ENCODE peak calls at places on chromosomes 12 and 14, in six cellular contexts. S is A549, Y is K562, J is HepG2, U is NB4, O is GM12878. L is an unnamed sample.

GRCh38 chr14:91284146-91284790 is 39.8 kb upstream of the GPR68 start:
- DNase-seq in S (no peak), Y (no peak), J (no peak), U (no peak), O (no peak), L (no peak)

GRCh38 chr14:65833256-65833880 is 420.8 kb downstream of the FUT8 start:
- DNase-seq in S (no peak), Y (no peak), J (no peak), U (no peak), O (no peak), L (no peak)

GRCh38 chr12:26318661-26319068 is 123.3 kb downstream of the SSPN start:
- DNase-seq in S (no peak), Y (peak), J (peak), U (peak), O (no peak), L (peak)

GRCh38 chr14:22391908-22392307 is 197.1 kb downstream of the DAD1 start:
- DNase-seq in S (peak), Y (peak), J (peak), U (peak), O (peak), L (peak)

GRCh38 chr12:117134059-117134458 is 34.8 kb upstream of the TESC start:
- DNase-seq in S (no peak), Y (no peak), J (no peak), U (peak), O (no peak), L (peak)

GRCh38 chr12:73514672-73515071 is 1023.0 kb upstream of the ATXN7L3B start:
- DNase-seq in S (peak), Y (peak), J (no peak), U (peak), O (no peak), L (no peak)

GRCh38 chr12:9906888-9907287 is 25.3 kb downstream of the CLEC2A start:
- DNase-seq in S (no peak), Y (no peak), J (no peak), U (peak), O (no peak), L (no peak)

GRCh38 chr12:128829870-128830504 is 6.2 kb upstream of the SLC15A4 start:
- DNase-seq in S (no peak), Y (no peak), J (no peak), U (peak), O (peak), L (no peak)

GRCh38 chr14:31090872-31091764 is 64.9 kb upstream of the STRN3 start:
- DNase-seq in S (peak), Y (no peak), J (peak), U (peak), O (no peak), L (peak)

GRCh38 chr12:131775124-131775903 is 52.9 kb upstream of the MMP17 start:
- DNase-seq in S (no peak), Y (no peak), J (no peak), U (no peak), O (no peak), L (no peak)

GRCh38 chr14:105945891-105946290 is 419.5 kb downstream of the TMEM121 start:
- DNase-seq in S (peak), Y (no peak), J (no peak), U (peak), O (no peak), L (no peak)

GRCh38 chr14:104499784-104500496 is 79.6 kb upstream of the C14orf180 start:
- DNase-seq in S (no peak), Y (no peak), J (no peak), U (no peak), O (no peak), L (no peak)

GRCh38 chr14:68967459-68967940 is 11.6 kb downstream of the ACTN1 start:
- DNase-seq in S (no peak), Y (no peak), J (no peak), U (no peak), O (no peak), L (no peak)

GRCh38 chr12:106179086-106179485 is 40.3 kb upstream of the NUAK1 start:
- DNase-seq in S (no peak), Y (no peak), J (peak), U (no peak), O (no peak), L (no peak)

GRCh38 chr12:113486722-113487121 is 15.1 kb upstream of the LHX5 start:
- DNase-seq in S (no peak), Y (no peak), J (no peak), U (no peak), O (no peak), L (no peak)

GRCh38 chr12:54522213-54522612 is 24.7 kb downstream of the NCKAP1L start:
- DNase-seq in S (no peak), Y (no peak), J (no peak), U (peak), O (no peak), L (no peak)

GRCh38 chr14:32050839-32051238 is 26.3 kb upstream of the ARHGAP5 start:
- DNase-seq in S (no peak), Y (no peak), J (no peak), U (no peak), O (no peak), L (no peak)

GRCh38 chr12:58920956-58921861 is 905 bp upstream of the LRIG3 start:
- DNase-seq in S (no peak), Y (no peak), J (peak), U (no peak), O (no peak), L (no peak)

GRCh38 chr14:71324767-71325272 is 417.6 kb downstream of the PCNX1 start:
- DNase-seq in S (no peak), Y (peak), J (no peak), U (peak), O (peak), L (no peak)

GRCh38 chr12:13288937-13289643 is 92.6 kb downstream of the EMP1 start:
- DNase-seq in S (no peak), Y (no peak), J (no peak), U (no peak), O (no peak), L (no peak)

GRCh38 chr14:65703996-65704395 is 291.5 kb downstream of the FUT8 start:
- DNase-seq in S (no peak), Y (no peak), J (no peak), U (no peak), O (no peak), L (no peak)

GRCh38 chr14:101982621-101983020 is 18.2 kb downstream of the DYNC1H1 start:
- DNase-seq in S (no peak), Y (no peak), J (no peak), U (no peak), O (no peak), L (no peak)

GRCh38 chr12:65494537-65494936 is 216.1 kb downstream of the MSRB3 start:
- DNase-seq in S (peak), Y (no peak), J (peak), U (no peak), O (no peak), L (no peak)

GRCh38 chr12:24960222-24960855 is 11.4 kb upstream of the BCAT1 start:
- DNase-seq in S (peak), Y (peak), J (peak), U (peak), O (peak), L (peak)

GRCh38 chr12:96121271-96121711 is 72.9 kb upstream of the ELK3 start:
- DNase-seq in S (no peak), Y (no peak), J (no peak), U (peak), O (peak), L (peak)

GRCh38 chr12:113055594-113056380 is 743 bp upstream of the DTX1 start:
- DNase-seq in S (no peak), Y (no peak), J (no peak), U (no peak), O (no peak), L (no peak)

GRCh38 chr14:73240816-73241480 is 3.6 kb downstream of the PAPLN start:
- DNase-seq in S (no peak), Y (no peak), J (no peak), U (peak), O (no peak), L (no peak)

GRCh38 chr12:67804168-67804567 is 155.6 kb downstream of the DYRK2 start:
- DNase-seq in S (no peak), Y (no peak), J (no peak), U (no peak), O (no peak), L (no peak)

GRCh38 chr12:76878045-76878898 is 547 bp downstream of the CSRP2 start:
- DNase-seq in S (peak), Y (peak), J (peak), U (peak), O (no peak), L (peak)

GRCh38 chr12:52517005-52517835 is 3.0 kb downstream of the KRT5 start:
- DNase-seq in S (no peak), Y (no peak), J (no peak), U (no peak), O (no peak), L (no peak)

GRCh38 chr12:10849425-10849878 is at the start of gene PRR4:
- DNase-seq in S (no peak), Y (no peak), J (no peak), U (no peak), O (no peak), L (no peak)

GRCh38 chr14:69263771-69264170 is 3.8 kb downstream of the GALNT16 start:
- DNase-seq in S (no peak), Y (no peak), J (no peak), U (no peak), O (no peak), L (no peak)

GRCh38 chr12:1444142-1444516 is 150.3 kb downstream of the FBXL14 start:
- DNase-seq in S (no peak), Y (no peak), J (no peak), U (no peak), O (no peak), L (peak)

GRCh38 chr14:42299692-42300091 is 693.0 kb downstream of the LRFN5 start:
- DNase-seq in S (no peak), Y (no peak), J (no peak), U (no peak), O (peak), L (no peak)

GRCh38 chr14:38108681-38109080 is 99.0 kb upstream of the SSTR1 start:
- DNase-seq in S (no peak), Y (no peak), J (no peak), U (no peak), O (no peak), L (no peak)

GRCh38 chr12:4282892-4283511 is 9.4 kb downstream of the CCND2 start:
- DNase-seq in S (no peak), Y (no peak), J (no peak), U (no peak), O (no peak), L (no peak)

GRCh38 chr12:116916122-116916521 is 5.4 kb downstream of the FBXW8 start:
- DNase-seq in S (no peak), Y (no peak), J (peak), U (peak), O (no peak), L (no peak)

GRCh38 chr12:92478692-92479091 is 224.1 kb upstream of the PLEKHG7 start:
- DNase-seq in S (no peak), Y (no peak), J (no peak), U (no peak), O (no peak), L (peak)

DNA sequence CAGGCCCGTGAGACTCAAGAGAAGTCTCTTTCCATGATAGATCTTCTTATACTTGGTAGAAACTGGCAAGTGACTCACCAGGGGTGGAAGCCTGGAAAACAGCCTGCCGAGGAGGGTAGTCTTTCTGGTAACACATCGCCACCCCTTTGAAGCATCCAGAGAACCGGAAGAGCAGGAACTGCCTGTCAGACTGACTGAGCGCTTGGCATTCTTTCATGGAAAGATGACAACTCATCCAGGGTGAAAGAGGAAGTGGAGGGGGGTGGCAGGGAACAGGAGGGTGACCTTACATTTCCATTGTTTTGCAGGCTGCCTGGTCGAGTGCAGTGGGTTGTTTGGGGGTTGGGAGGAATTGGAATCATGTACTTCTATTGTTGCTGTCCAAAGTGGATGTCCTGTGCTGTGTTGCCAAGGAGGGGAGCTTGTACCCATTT is 34.5 kb downstream of the PRKCH start:
- DNase-seq in S (peak), Y (no peak), J (peak), U (peak), O (no peak), L (peak)
- TF ChIP-seq MYC in S (no peak), Y (no peak), J (no peak), U (no peak), O (no peak), L (peak)

DNA sequence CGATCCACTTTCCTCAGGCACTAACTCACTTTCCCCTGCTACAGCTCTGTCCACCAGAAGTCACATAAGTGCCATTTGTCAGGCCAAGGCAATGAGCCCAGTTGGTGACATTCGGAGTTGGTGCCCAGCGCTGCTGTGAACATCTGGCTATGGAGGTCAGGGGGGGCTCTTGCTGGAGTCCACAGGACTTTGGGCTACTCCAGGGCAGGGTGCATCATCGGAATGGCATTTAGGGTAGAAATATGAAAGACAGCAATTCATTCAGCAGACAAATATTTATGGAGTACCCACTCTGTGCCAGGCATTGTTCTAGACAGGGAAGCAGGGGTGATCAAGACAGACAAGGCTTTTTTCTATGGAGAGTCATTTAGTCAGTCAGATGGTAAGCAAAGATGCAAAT is 1.5 kb upstream of the PPP1CC start:
- DNase-seq in S (peak), Y (no peak), J (peak), U (no peak), O (no peak), L (peak)
- H3K4me3 ChIP-seq in S (peak), Y (no peak), J (peak), U (no peak), O (no peak), L (no peak)

DNA sequence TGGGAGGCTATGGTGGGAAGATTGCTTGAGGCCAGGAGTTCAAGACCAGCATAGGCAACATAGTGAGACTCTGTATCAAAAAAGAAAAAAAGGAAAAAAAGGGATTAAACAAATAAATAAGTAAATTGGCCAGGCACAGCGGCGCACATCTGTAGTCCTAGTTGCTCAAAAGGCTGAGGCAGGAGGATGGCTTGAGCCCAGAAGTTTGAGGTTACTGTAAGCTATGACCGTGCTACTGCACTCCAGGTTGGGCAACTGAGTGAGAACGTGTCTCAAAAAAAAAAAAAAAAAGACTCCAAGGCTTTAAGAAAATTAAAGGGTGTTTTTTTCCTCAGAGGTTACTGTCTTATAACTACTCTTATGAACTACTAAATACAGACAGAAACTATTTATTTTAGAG is 11.7 kb downstream of the BEST3 start:
- DNase-seq in S (no peak), Y (no peak), J (no peak), U (no peak), O (no peak), L (no peak)
- TF ChIP-seq MYC in S (no peak), Y (no peak), J (no peak), U (no peak), O (no peak), L (no peak)

GRCh38 chr14:20428010-20428365 is 8.0 kb downstream of the KLHL33 start:
- DNase-seq in S (no peak), Y (no peak), J (no peak), U (no peak), O (no peak), L (no peak)
- H3K4me3 ChIP-seq in S (no peak), Y (peak), J (peak), U (peak), O (peak), L (no peak)

GRCh38 chr14:20996521-20996920 is 2.6 kb upstream of the SLC39A2 start:
- DNase-seq in S (no peak), Y (no peak), J (no peak), U (no peak), O (no peak), L (no peak)

GRCh38 chr14:20998139-20998538 is 954 bp upstream of the SLC39A2 start:
- DNase-seq in S (no peak), Y (no peak), J (no peak), U (no peak), O (no peak), L (no peak)

GRCh38 chr14:21001218-21001617 is 2.1 kb downstream of the SLC39A2 start:
- DNase-seq in S (no peak), Y (no peak), J (no peak), U (no peak), O (no peak), L (no peak)

GRCh38 chr14:20998674-20999366 is at the start of gene SLC39A2:
- DNase-seq in S (no peak), Y (peak), J (no peak), U (no peak), O (no peak), L (no peak)

DNA sequence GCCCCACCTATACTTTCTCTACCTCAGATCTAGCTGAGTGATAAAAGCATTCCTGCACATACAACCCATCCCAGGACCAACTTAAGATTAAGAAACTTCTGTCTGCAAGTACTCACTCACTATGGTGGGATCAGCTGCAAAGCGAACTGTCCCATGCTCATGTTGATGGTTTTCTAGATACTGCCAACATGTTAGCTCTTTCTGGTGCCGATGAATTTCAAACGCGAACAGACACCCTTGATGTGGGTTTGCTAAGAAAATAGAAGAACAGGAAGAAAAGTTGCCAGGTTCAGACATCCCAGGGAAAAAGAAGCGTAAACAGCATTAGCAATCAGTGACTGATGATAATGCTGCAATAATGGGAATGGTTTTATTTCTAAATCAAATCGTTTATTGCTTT is 1.5 kb upstream of the SLC39A2 start:
- DNase-seq in S (no peak), Y (no peak), J (no peak), U (no peak), O (no peak), L (no peak)
- TF ChIP-seq MYC in S (no peak), Y (no peak), J (no peak), U (no peak), O (no peak), L (no peak)

GRCh38 chr12:21938879-21939278 is 2.3 kb downstream of the ABCC9 start:
- DNase-seq in S (no peak), Y (no peak), J (no peak), U (no peak), O (no peak), L (no peak)

GRCh38 chr12:21939435-21939834 is 1.8 kb downstream of the ABCC9 start:
- DNase-seq in S (no peak), Y (peak), J (no peak), U (no peak), O (no peak), L (no peak)

GRCh38 chr12:21940972-21941521 is at the start of gene ABCC9:
- DNase-seq in S (no peak), Y (peak), J (no peak), U (no peak), O (no peak), L (peak)

GRCh38 chr12:21941522-21942376 is 523 bp upstream of the ABCC9 start:
- DNase-seq in S (no peak), Y (peak), J (no peak), U (no peak), O (no peak), L (peak)

GRCh38 chr12:21940549-21940948 is 677 bp downstream of the ABCC9 start:
- DNase-seq in S (no peak), Y (no peak), J (no peak), U (no peak), O (no peak), L (peak)
- H3K4me3 ChIP-seq in S (no peak), Y (peak), J (no peak), U (no peak), O (no peak), L (no peak)

GRCh38 chr14:33742166-33742565 is 208.7 kb downstream of the EGLN3 start:
- DNase-seq in S (no peak), Y (no peak), J (no peak), U (no peak), O (no peak), L (no peak)

GRCh38 chr14:33738481-33738880 is 212.4 kb downstream of the EGLN3 start:
- DNase-seq in S (no peak), Y (no peak), J (no peak), U (no peak), O (no peak), L (no peak)

GRCh38 chr14:33737446-33737845 is 213.4 kb downstream of the EGLN3 start:
- DNase-seq in S (no peak), Y (no peak), J (no peak), U (no peak), O (no peak), L (no peak)

GRCh38 chr14:33738029-33738428 is 212.8 kb downstream of the EGLN3 start:
- DNase-seq in S (no peak), Y (no peak), J (no peak), U (no peak), O (no peak), L (no peak)

GRCh38 chr14:33740531-33740930 is 210.3 kb downstream of the EGLN3 start:
- DNase-seq in S (no peak), Y (no peak), J (no peak), U (no peak), O (no peak), L (no peak)
- TF ChIP-seq MYC in S (no peak), Y (no peak), J (no peak), U (no peak), O (no peak), L (no peak)

L was measured in endothelial cell of umbilical vein.